ENCODE peak calls at places on chromosomes 3 and 15, in four cellular contexts. Z is GM12878, F is GM12892, J is H1. W is an unnamed sample.

GRCh38 chr3:64203216-64203615 is 22.1 kb downstream of the PRICKLE2 start:
- DNase-seq in Z (no peak), F (no peak), J (no peak), W (no peak)

GRCh38 chr3:146326875-146327543 is 76.1 kb upstream of the PLSCR4 start:
- DNase-seq in Z (no peak), F (no peak), J (no peak), W (no peak)

GRCh38 chr15:44808557-44808956 is 72.2 kb downstream of the TRIM69 start:
- DNase-seq in Z (no peak), F (no peak), J (no peak), W (no peak)

GRCh38 chr3:145448436-145448835 is 712.5 kb downstream of the PLOD2 start:
- DNase-seq in Z (no peak), F (no peak), J (no peak), W (no peak)

GRCh38 chr15:101138913-101139880 is 112.7 kb downstream of the CHSY1 start:
- DNase-seq in Z (peak), F (peak), J (no peak), W (peak)

GRCh38 chr15:65778269-65778668 is 13.8 kb downstream of the DENND4A start:
- DNase-seq in Z (no peak), F (no peak), J (no peak), W (no peak)

GRCh38 chr15:66800584-66801235 is 98.7 kb downstream of the SMAD6 start:
- DNase-seq in Z (no peak), F (no peak), J (no peak), W (no peak)

GRCh38 chr3:155232605-155233004 is 60.9 kb downstream of the STRIT1 start:
- DNase-seq in Z (no peak), F (no peak), J (no peak), W (no peak)

GRCh38 chr15:74955796-74956647 is 550 bp downstream of the RPP25 start:
- DNase-seq in Z (no peak), F (peak), J (peak), W (no peak)

GRCh38 chr3:113495035-113495434 is 19.9 kb downstream of the SPICE1 start:
- DNase-seq in Z (no peak), F (no peak), J (no peak), W (no peak)

GRCh38 chr15:74695597-74696397 is at the start of gene EDC3:
- DNase-seq in Z (peak), F (peak), J (peak), W (peak)

GRCh38 chr15:100879046-100879445 is 585 bp upstream of the ALDH1A3 start:
- DNase-seq in Z (no peak), F (peak), J (peak), W (peak)

GRCh38 chr3:18713576-18713951 is 288.4 kb upstream of the SATB1 start:
- DNase-seq in Z (no peak), F (no peak), J (no peak), W (no peak)

GRCh38 chr15:43514241-43515057 is 3.0 kb upstream of the MAP1A start:
- DNase-seq in Z (no peak), F (no peak), J (peak), W (no peak)

GRCh38 chr3:189995129-189995528 is 125.6 kb downstream of the P3H2 start:
- DNase-seq in Z (no peak), F (no peak), J (no peak), W (no peak)

GRCh38 chr3:38645601-38646000 is 3.9 kb downstream of the SCN5A start:
- DNase-seq in Z (no peak), F (no peak), J (no peak), W (no peak)

GRCh38 chr3:136957751-136958288 is at the start of gene IL20RB:
- DNase-seq in Z (no peak), F (no peak), J (no peak), W (no peak)

DNA sequence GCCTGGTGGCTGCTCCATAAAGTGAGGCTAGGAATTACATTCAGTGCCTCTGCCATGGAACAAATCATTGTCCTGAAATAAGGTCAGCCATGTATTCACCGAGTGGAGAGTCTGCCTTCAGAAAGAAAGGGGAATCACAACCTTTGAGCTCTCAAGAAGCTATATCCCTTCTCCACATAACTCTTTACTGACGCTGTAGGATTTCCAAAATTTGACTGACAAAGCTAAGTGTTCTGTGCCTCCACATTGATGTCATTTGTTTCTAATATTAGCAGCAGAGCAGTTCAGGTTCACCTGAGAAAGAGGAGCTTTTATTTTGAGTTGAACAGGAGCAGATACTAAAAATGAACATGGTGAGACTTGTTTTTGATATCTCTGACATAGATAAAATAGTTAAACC is 137.2 kb downstream of the SSR3 start:
- DNase-seq in Z (no peak), F (no peak), J (no peak), W (no peak)
- TF ChIP-seq TAF1 in Z (no peak), F (no peak), J (no peak), W (no peak)

DNA sequence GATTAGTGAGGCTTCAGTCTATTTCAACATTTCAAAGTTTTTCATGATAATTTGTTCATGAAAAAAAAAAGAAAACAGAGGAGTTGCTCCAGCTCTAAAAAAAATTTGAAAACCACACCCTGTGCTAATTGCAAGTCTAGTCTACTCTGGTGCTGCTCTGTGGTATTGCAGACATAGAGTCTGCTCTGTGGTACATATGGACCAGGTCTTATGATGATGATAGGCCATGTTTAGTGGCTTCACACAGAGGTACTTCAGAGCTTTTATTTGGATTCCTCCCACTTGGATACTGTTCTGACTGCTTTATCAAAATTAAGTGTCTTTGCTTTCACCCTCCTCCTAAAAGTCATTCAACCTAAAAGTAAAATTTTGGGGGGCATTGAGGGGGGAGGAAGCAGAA is 160.8 kb downstream of the ALCAM start:
- DNase-seq in Z (no peak), F (no peak), J (no peak), W (no peak)
- TF ChIP-seq TAF1 in Z (no peak), F (no peak), J (no peak), W (no peak)

GRCh38 chr3:8319935-8320634 is 181.5 kb upstream of the LMCD1 start:
- DNase-seq in Z (no peak), F (no peak), J (no peak), W (no peak)
- TF ChIP-seq TAF1 in Z (no peak), F (no peak), J (no peak), W (no peak)

DNA sequence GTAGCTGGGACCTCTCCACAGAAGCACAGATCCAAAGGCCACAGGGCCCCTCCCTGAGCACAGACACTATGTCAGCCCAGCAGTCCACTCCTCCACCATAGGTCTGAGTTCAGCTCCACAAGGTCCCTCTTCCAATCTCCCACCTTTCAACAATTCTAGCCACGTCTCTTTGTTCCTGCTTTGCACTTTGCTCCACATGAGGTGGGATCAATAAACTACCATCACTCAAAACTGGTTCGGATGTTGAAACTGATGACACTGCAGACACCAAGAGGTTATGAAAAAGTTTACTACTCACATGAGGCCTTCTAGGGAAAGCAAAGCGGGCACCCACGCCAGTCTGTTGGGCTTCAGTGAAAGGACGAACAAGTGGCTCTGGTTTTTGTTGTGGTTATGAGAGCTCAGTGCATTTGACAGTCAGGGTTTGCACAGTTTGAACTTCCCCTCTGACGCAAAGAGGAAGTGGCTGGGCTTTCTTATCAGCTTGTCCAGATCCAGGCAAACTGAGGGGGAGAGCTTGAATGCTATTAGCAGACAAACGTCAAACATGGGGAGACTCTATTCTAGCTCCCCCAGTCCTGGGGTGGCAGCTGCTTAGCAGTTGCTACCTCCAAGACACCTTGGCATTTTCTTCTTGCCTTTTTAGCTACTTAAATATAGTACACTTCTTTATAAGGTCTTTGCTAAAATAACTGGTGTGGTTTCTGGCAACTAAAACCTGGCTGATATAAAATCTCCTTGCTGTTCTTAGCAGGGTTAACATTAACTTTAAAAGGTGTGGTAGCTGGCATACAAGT is 37.8 kb downstream of the ZNF445 start:
- DNase-seq in Z (peak), F (peak), J (no peak), W (peak)
- TF ChIP-seq TAF1 in Z (peak), F (no peak), J (no peak), W (peak)

GRCh38 chr15:70416851-70417250 is 319.1 kb upstream of the TLE3 start:
- DNase-seq in Z (no peak), F (no peak), J (no peak), W (no peak)
- TF ChIP-seq TAF1 in Z (no peak), F (no peak), J (no peak), W (no peak)